ENCODE peak calls at places on chromosomes 5 and 9, in nine cellular contexts. One of them, this sample, is unnamed.
A peak's percentile ranks its signal among the peaks of the same experiment; 100 is the strongest.

GRCh38 chr9:92723299-92723625 is 41.4 kb downstream of the BICD2 start:
- DNase-seq in neural progenitor cell: no peak
- DNase-seq in GM13976: no peak
- DNase-seq in AG09319: peak; percentile 44
- DNase-seq in testis: no peak
- DNase-seq in endodermal cell: no peak
- DNase-seq in type B pancreatic cell: no peak
- DNase-seq in cardiac fibroblast: no peak
- DNase-seq in GM06990: no peak
- DNase-seq in this sample: no peak

GRCh38 chr5:61817472-61818326 is 485.6 kb downstream of the ZSWIM6 start:
- DNase-seq in neural progenitor cell: peak; percentile 63
- DNase-seq in GM13976: no peak
- DNase-seq in AG09319: peak; percentile 19
- DNase-seq in testis: peak; percentile 76
- DNase-seq in endodermal cell: peak; percentile 78
- DNase-seq in type B pancreatic cell: no peak
- DNase-seq in cardiac fibroblast: peak; percentile 66
- DNase-seq in GM06990: no peak
- DNase-seq in this sample: no peak

GRCh38 chr9:107847977-107848376 is 358.4 kb upstream of the KLF4 start:
- DNase-seq in neural progenitor cell: no peak
- DNase-seq in GM13976: no peak
- DNase-seq in AG09319: no peak
- DNase-seq in testis: no peak
- DNase-seq in endodermal cell: no peak
- DNase-seq in type B pancreatic cell: no peak
- DNase-seq in cardiac fibroblast: peak; percentile 56
- DNase-seq in GM06990: no peak
- DNase-seq in this sample: no peak

GRCh38 chr5:56649569-56649968 is 165.8 kb upstream of the MAP3K1 start:
- DNase-seq in neural progenitor cell: no peak
- DNase-seq in GM13976: no peak
- DNase-seq in AG09319: no peak
- DNase-seq in testis: no peak
- DNase-seq in endodermal cell: no peak
- DNase-seq in type B pancreatic cell: no peak
- DNase-seq in cardiac fibroblast: peak; percentile 44
- DNase-seq in GM06990: no peak
- DNase-seq in this sample: no peak

GRCh38 chr9:92759990-92760893 is 4.4 kb downstream of the BICD2 start:
- DNase-seq in neural progenitor cell: no peak
- DNase-seq in GM13976: peak; percentile 15
- DNase-seq in AG09319: no peak
- DNase-seq in testis: peak; percentile 91
- DNase-seq in endodermal cell: no peak
- DNase-seq in type B pancreatic cell: no peak
- DNase-seq in cardiac fibroblast: no peak
- DNase-seq in GM06990: no peak
- DNase-seq in this sample: no peak

GRCh38 chr9:75169623-75170022 is 81.3 kb downstream of the OSTF1 start:
- DNase-seq in neural progenitor cell: no peak
- DNase-seq in GM13976: no peak
- DNase-seq in AG09319: no peak
- DNase-seq in testis: no peak
- DNase-seq in endodermal cell: no peak
- DNase-seq in type B pancreatic cell: no peak
- DNase-seq in cardiac fibroblast: peak; percentile 87
- DNase-seq in GM06990: no peak
- DNase-seq in this sample: no peak

GRCh38 chr5:174159327-174160247 is 114.1 kb downstream of the NSG2 start:
- DNase-seq in neural progenitor cell: no peak
- DNase-seq in GM13976: no peak
- DNase-seq in AG09319: no peak
- DNase-seq in testis: no peak
- DNase-seq in endodermal cell: peak; percentile 46
- DNase-seq in type B pancreatic cell: no peak
- DNase-seq in cardiac fibroblast: peak; percentile 11
- DNase-seq in GM06990: no peak
- DNase-seq in this sample: no peak

GRCh38 chr9:122900791-122901190 is 4.4 kb downstream of the RC3H2 start:
- DNase-seq in neural progenitor cell: no peak
- DNase-seq in GM13976: peak; percentile 46
- DNase-seq in AG09319: no peak
- DNase-seq in testis: no peak
- DNase-seq in endodermal cell: no peak
- DNase-seq in type B pancreatic cell: no peak
- DNase-seq in cardiac fibroblast: peak; percentile 32
- DNase-seq in GM06990: no peak
- DNase-seq in this sample: no peak

GRCh38 chr9:113125636-113126035 is 25.2 kb upstream of the SLC31A2 start:
- DNase-seq in neural progenitor cell: no peak
- DNase-seq in GM13976: no peak
- DNase-seq in AG09319: no peak
- DNase-seq in testis: no peak
- DNase-seq in endodermal cell: no peak
- DNase-seq in type B pancreatic cell: no peak
- DNase-seq in cardiac fibroblast: no peak
- DNase-seq in GM06990: no peak
- DNase-seq in this sample: no peak

GRCh38 chr5:153905214-153905613 is 133.5 kb downstream of the FAM114A2 start:
- DNase-seq in neural progenitor cell: peak; percentile 52
- DNase-seq in GM13976: no peak
- DNase-seq in AG09319: no peak
- DNase-seq in testis: no peak
- DNase-seq in endodermal cell: no peak
- DNase-seq in type B pancreatic cell: no peak
- DNase-seq in cardiac fibroblast: no peak
- DNase-seq in GM06990: no peak
- DNase-seq in this sample: no peak
- TF ChIP-seq CTCF in neural progenitor cell: peak; percentile 54
- TF ChIP-seq CTCF in GM13976: no peak
- TF ChIP-seq CTCF in AG09319: no peak
- TF ChIP-seq CTCF in testis: no peak
- TF ChIP-seq CTCF in endodermal cell: peak; percentile 42
- TF ChIP-seq CTCF in type B pancreatic cell: peak; percentile 20
- TF ChIP-seq CTCF in cardiac fibroblast: no peak
- TF ChIP-seq CTCF in GM06990: no peak
- TF ChIP-seq CTCF in this sample: no peak

GRCh38 chr5:53482717-53483638 is 2.5 kb downstream of the FST start:
- DNase-seq in neural progenitor cell: peak; percentile 77
- DNase-seq in GM13976: peak; percentile 48
- DNase-seq in AG09319: no peak
- DNase-seq in testis: peak; percentile 34
- DNase-seq in endodermal cell: peak; percentile 84
- DNase-seq in type B pancreatic cell: no peak
- DNase-seq in cardiac fibroblast: peak; percentile 58
- DNase-seq in GM06990: peak; percentile 28
- DNase-seq in this sample: no peak
- TF ChIP-seq CTCF in neural progenitor cell: peak; percentile 67
- TF ChIP-seq CTCF in GM13976: peak; percentile 26
- TF ChIP-seq CTCF in AG09319: peak; percentile 49
- TF ChIP-seq CTCF in testis: no peak
- TF ChIP-seq CTCF in endodermal cell: peak; percentile 75
- TF ChIP-seq CTCF in type B pancreatic cell: peak; percentile 26
- TF ChIP-seq CTCF in cardiac fibroblast: peak; percentile 37
- TF ChIP-seq CTCF in GM06990: peak; percentile 45
- TF ChIP-seq CTCF in this sample: peak; percentile 24

GRCh38 chr9:120758544-120758943 is 34.7 kb downstream of the FBXW2 start:
- DNase-seq in neural progenitor cell: no peak
- DNase-seq in GM13976: no peak
- DNase-seq in AG09319: no peak
- DNase-seq in testis: no peak
- DNase-seq in endodermal cell: no peak
- DNase-seq in type B pancreatic cell: no peak
- DNase-seq in cardiac fibroblast: no peak
- DNase-seq in GM06990: no peak
- DNase-seq in this sample: no peak

GRCh38 chr9:120755044-120755443 is 38.2 kb downstream of the FBXW2 start:
- DNase-seq in neural progenitor cell: no peak
- DNase-seq in GM13976: no peak
- DNase-seq in AG09319: no peak
- DNase-seq in testis: no peak
- DNase-seq in endodermal cell: no peak
- DNase-seq in type B pancreatic cell: no peak
- DNase-seq in cardiac fibroblast: no peak
- DNase-seq in GM06990: no peak
- DNase-seq in this sample: no peak

GRCh38 chr9:120759755-120760400 is 33.3 kb downstream of the FBXW2 start:
- DNase-seq in neural progenitor cell: no peak
- DNase-seq in GM13976: no peak
- DNase-seq in AG09319: no peak
- DNase-seq in testis: no peak
- DNase-seq in endodermal cell: no peak
- DNase-seq in type B pancreatic cell: no peak
- DNase-seq in cardiac fibroblast: no peak
- DNase-seq in GM06990: no peak
- DNase-seq in this sample: no peak

GRCh38 chr9:120757268-120757900 is 35.8 kb downstream of the FBXW2 start:
- DNase-seq in neural progenitor cell: no peak
- DNase-seq in GM13976: no peak
- DNase-seq in AG09319: no peak
- DNase-seq in testis: no peak
- DNase-seq in endodermal cell: no peak
- DNase-seq in type B pancreatic cell: no peak
- DNase-seq in cardiac fibroblast: no peak
- DNase-seq in GM06990: no peak
- DNase-seq in this sample: no peak

DNA sequence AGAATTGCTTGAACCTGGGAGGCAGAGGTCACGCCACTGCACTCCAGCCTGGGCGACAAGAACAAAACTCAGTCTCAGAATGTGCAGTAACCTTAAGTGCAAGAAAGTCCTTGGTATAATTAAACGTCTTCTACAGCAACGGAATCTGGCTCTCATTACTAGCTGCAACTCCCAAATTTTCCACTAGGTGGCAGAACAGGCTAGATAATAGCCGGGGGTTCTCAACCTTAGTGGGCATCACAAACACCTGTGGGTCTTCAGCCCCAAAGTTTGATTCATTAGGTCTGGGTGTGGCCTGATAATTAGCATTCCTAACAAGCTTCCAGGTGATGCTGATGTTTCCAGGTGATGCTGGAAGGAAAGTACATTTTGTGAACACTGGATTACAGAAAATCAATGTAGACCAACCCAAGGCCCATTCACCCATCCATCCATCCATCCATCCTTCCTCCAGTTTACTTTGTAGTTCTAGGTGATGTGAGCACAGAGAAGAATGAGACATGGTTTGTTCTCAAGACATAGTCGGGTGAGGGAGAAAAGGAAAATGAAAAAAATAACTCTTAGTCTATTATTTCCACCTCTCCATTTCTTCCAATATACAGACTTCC is 37.3 kb downstream of the FBXW2 start:
- DNase-seq in neural progenitor cell: peak; percentile 71
- DNase-seq in GM13976: peak; percentile 75
- DNase-seq in AG09319: no peak
- DNase-seq in testis: peak; percentile 72
- DNase-seq in endodermal cell: peak; percentile 88
- DNase-seq in type B pancreatic cell: no peak
- DNase-seq in cardiac fibroblast: peak; percentile 58
- DNase-seq in GM06990: no peak
- DNase-seq in this sample: peak; percentile 19
- TF ChIP-seq CTCF in neural progenitor cell: peak; percentile 95
- TF ChIP-seq CTCF in GM13976: peak; percentile 60
- TF ChIP-seq CTCF in AG09319: peak; percentile 75
- TF ChIP-seq CTCF in testis: peak; percentile 76
- TF ChIP-seq CTCF in endodermal cell: peak; percentile 95
- TF ChIP-seq CTCF in type B pancreatic cell: peak; percentile 96
- TF ChIP-seq CTCF in cardiac fibroblast: peak; percentile 80
- TF ChIP-seq CTCF in GM06990: peak; percentile 70
- TF ChIP-seq CTCF in this sample: peak; percentile 82

GRCh38 chr9:14501366-14501765 is 187.4 kb upstream of the NFIB start:
- DNase-seq in neural progenitor cell: no peak
- DNase-seq in GM13976: no peak
- DNase-seq in AG09319: no peak
- DNase-seq in testis: no peak
- DNase-seq in endodermal cell: no peak
- DNase-seq in type B pancreatic cell: no peak
- DNase-seq in cardiac fibroblast: no peak
- DNase-seq in GM06990: no peak
- DNase-seq in this sample: no peak

GRCh38 chr9:14500705-14501104 is 186.8 kb upstream of the NFIB start:
- DNase-seq in neural progenitor cell: peak; percentile 9
- DNase-seq in GM13976: no peak
- DNase-seq in AG09319: no peak
- DNase-seq in testis: no peak
- DNase-seq in endodermal cell: no peak
- DNase-seq in type B pancreatic cell: no peak
- DNase-seq in cardiac fibroblast: no peak
- DNase-seq in GM06990: no peak
- DNase-seq in this sample: no peak

GRCh38 chr9:14498824-14499223 is 184.9 kb upstream of the NFIB start:
- DNase-seq in neural progenitor cell: no peak
- DNase-seq in GM13976: no peak
- DNase-seq in AG09319: no peak
- DNase-seq in testis: no peak
- DNase-seq in endodermal cell: no peak
- DNase-seq in type B pancreatic cell: no peak
- DNase-seq in cardiac fibroblast: no peak
- DNase-seq in GM06990: no peak
- DNase-seq in this sample: no peak

GRCh38 chr9:14497476-14497875 is 183.5 kb upstream of the NFIB start:
- DNase-seq in neural progenitor cell: no peak
- DNase-seq in GM13976: no peak
- DNase-seq in AG09319: no peak
- DNase-seq in testis: no peak
- DNase-seq in endodermal cell: no peak
- DNase-seq in type B pancreatic cell: no peak
- DNase-seq in cardiac fibroblast: no peak
- DNase-seq in GM06990: no peak
- DNase-seq in this sample: no peak

DNA sequence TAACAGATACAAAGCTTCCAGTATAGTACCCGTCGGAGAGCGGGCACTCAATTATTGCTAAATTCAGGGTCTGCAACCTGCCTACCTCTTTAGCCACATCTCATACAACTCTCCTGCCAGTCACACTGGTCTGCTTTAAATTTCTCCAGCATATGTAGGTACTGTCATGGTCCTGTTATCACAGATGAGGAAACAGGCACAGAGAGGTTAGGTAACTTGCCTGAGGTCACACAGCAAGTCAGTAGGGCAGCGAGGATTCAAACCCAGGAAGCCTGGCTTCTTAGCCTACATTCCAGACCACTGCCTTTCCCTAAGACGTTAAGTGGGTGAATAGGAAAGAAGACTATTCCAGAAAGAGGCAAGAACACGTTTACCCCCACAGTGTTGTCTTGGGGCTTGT is 186.0 kb upstream of the NFIB start:
- DNase-seq in neural progenitor cell: no peak
- DNase-seq in GM13976: no peak
- DNase-seq in AG09319: no peak
- DNase-seq in testis: no peak
- DNase-seq in endodermal cell: no peak
- DNase-seq in type B pancreatic cell: no peak
- DNase-seq in cardiac fibroblast: no peak
- DNase-seq in GM06990: no peak
- DNase-seq in this sample: no peak
- TF ChIP-seq CTCF in neural progenitor cell: no peak
- TF ChIP-seq CTCF in GM13976: no peak
- TF ChIP-seq CTCF in AG09319: no peak
- TF ChIP-seq CTCF in testis: no peak
- TF ChIP-seq CTCF in endodermal cell: no peak
- TF ChIP-seq CTCF in type B pancreatic cell: no peak
- TF ChIP-seq CTCF in cardiac fibroblast: no peak
- TF ChIP-seq CTCF in GM06990: no peak
- TF ChIP-seq CTCF in this sample: no peak

This sample was measured in GM12864.